ENCODE peak calls at places on chromosomes 2 and 18, in seven cellular contexts. U is SK-N-SH, S is GM23338, C is transverse colon, J is K562, T is GM12878, F is Panc1. G is an unnamed sample. For H3K4me1, the result is how much of the 10 kb centered on the place peaks cover.

GRCh38 chr18:61606759-61607158 is 273.5 kb downstream of the CDH20 start:
- DNase-seq in U (no peak), S (peak), C (peak), J (no peak), T (no peak), F (peak), G (peak)

GRCh38 chr2:57890462-57890861 is 156.1 kb upstream of the VRK2 start:
- DNase-seq in U (no peak), S (no peak), C (no peak), J (no peak), T (no peak), F (no peak), G (no peak)

GRCh38 chr2:51344886-51345285 is 313.0 kb upstream of the NRXN1 start:
- DNase-seq in U (no peak), S (no peak), C (no peak), J (no peak), T (no peak), F (no peak), G (no peak)

GRCh38 chr2:233404227-233404626 is 49.9 kb downstream of the DGKD start:
- DNase-seq in U (no peak), S (peak), C (peak), J (peak), T (no peak), F (no peak), G (peak)

GRCh38 chr2:124542932-124543640 is 518.0 kb downstream of the CNTNAP5 start:
- DNase-seq in U (no peak), S (no peak), C (no peak), J (no peak), T (no peak), F (no peak), G (no peak)

GRCh38 chr2:204116154-204116792 is 179.7 kb downstream of the ICOS start:
- DNase-seq in U (no peak), S (no peak), C (no peak), J (no peak), T (no peak), F (no peak), G (no peak)

GRCh38 chr2:148721520-148721931 is 77.0 kb downstream of the EPC2 start:
- DNase-seq in U (no peak), S (no peak), C (no peak), J (no peak), T (no peak), F (no peak), G (no peak)

GRCh38 chr2:68714866-68715265 is 19.7 kb upstream of the ARHGAP25 start:
- DNase-seq in U (no peak), S (no peak), C (peak), J (no peak), T (peak), F (no peak), G (peak)

GRCh38 chr2:136765736-136766323 is 485 bp downstream of the THSD7B start:
- DNase-seq in U (peak), S (peak), C (no peak), J (no peak), T (no peak), F (no peak), G (no peak)

GRCh38 chr18:58287626-58288289 is 243.7 kb downstream of the NEDD4L start:
- DNase-seq in U (no peak), S (no peak), C (peak), J (no peak), T (no peak), F (no peak), G (peak)

GRCh38 chr2:75133621-75134020 is 65.7 kb downstream of the TACR1 start:
- DNase-seq in U (no peak), S (no peak), C (no peak), J (no peak), T (no peak), F (no peak), G (no peak)

GRCh38 chr2:75134802-75135201 is 64.5 kb downstream of the TACR1 start:
- DNase-seq in U (no peak), S (no peak), C (no peak), J (no peak), T (no peak), F (no peak), G (no peak)

GRCh38 chr2:75136001-75136400 is 63.3 kb downstream of the TACR1 start:
- DNase-seq in U (no peak), S (no peak), C (no peak), J (no peak), T (no peak), F (no peak), G (no peak)

GRCh38 chr2:75130171-75130570 is 69.1 kb downstream of the TACR1 start:
- DNase-seq in U (peak), S (peak), C (no peak), J (no peak), T (no peak), F (no peak), G (no peak)
- TF ChIP-seq CTCF in U (no peak), S (peak), C (no peak), J (no peak), T (peak), F (no peak), G (no peak)

GRCh38 chr2:196286821-196287220 is 115.4 kb upstream of the STK17B start:
- DNase-seq in U (no peak), S (no peak), C (no peak), J (no peak), T (no peak), F (no peak), G (no peak)

GRCh38 chr2:196290149-196290548 is 118.8 kb upstream of the STK17B start:
- DNase-seq in U (no peak), S (no peak), C (no peak), J (no peak), T (no peak), F (no peak), G (no peak)

GRCh38 chr2:196287541-196287940 is 116.2 kb upstream of the STK17B start:
- DNase-seq in U (no peak), S (no peak), C (no peak), J (no peak), T (no peak), F (no peak), G (no peak)

GRCh38 chr2:196289000-196289399 is 117.6 kb upstream of the STK17B start:
- DNase-seq in U (no peak), S (no peak), C (no peak), J (no peak), T (no peak), F (no peak), G (no peak)

GRCh38 chr2:196287977-196288538 is 116.7 kb upstream of the STK17B start:
- DNase-seq in U (no peak), S (no peak), C (no peak), J (no peak), T (no peak), F (no peak), G (no peak)
- H3K4me1 ChIP-seq in U (under half), S (under half), C (under half), J (under half), T (under half), F (under half), G (under half)

DNA sequence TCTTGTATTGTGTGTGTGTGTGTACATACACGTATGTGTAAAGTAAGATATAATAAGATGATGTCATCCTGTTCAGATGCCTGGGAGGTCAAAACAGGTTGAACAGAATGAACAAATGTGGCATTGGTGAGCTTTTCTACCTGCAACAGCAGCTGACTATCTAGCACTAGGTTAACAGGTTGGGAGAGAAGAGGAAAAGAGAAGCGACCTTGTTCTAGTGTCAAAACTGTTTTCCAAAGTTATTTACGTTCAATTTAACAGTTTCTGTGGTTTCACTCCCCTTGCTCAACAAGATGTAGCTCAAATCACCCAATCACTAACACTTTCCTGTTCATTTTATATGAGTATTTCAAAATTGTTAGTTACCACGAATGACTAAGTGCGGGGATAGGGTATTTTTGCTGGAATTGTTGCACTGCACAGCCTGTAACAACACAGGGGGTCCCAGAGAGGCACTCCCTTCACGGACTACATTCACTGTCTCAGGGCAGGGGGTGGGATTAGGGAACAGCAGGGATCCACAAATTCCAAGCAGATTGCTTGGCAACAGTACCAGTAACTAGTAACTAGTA is 67.5 kb upstream of the DTNB start:
- DNase-seq in U (no peak), S (peak), C (no peak), J (no peak), T (no peak), F (no peak), G (no peak)
- TF ChIP-seq POLR2AphosphoS5 in U (no peak), S (no peak), C (no peak), J (no peak), T (no peak), F (no peak), G (no peak)

GRCh38 chr18:33833847-33834246 is 255.8 kb downstream of the ASXL3 start:
- DNase-seq in U (no peak), S (no peak), C (no peak), J (no peak), T (no peak), F (no peak), G (no peak)
- TF ChIP-seq CTCF in U (no peak), S (peak), C (no peak), J (no peak), T (no peak), F (no peak), G (no peak)

GRCh38 chr2:128304715-128305554 is 13.7 kb downstream of the HS6ST1 start:
- DNase-seq in U (no peak), S (peak), C (peak), J (no peak), T (no peak), F (no peak), G (peak)
- H3K4me1 ChIP-seq in U (under half), S (under half), C (half or more), J (under half), T (under half), F (under half), G (half or more)

GRCh38 chr2:127651987-127652550 is 6.1 kb downstream of the GPR17 start:
- DNase-seq in U (peak), S (no peak), C (peak), J (no peak), T (no peak), F (no peak), G (no peak)
- TF ChIP-seq POLR2AphosphoS5 in U (no peak), S (no peak), C (peak), J (no peak), T (no peak), F (no peak), G (peak)

DNA sequence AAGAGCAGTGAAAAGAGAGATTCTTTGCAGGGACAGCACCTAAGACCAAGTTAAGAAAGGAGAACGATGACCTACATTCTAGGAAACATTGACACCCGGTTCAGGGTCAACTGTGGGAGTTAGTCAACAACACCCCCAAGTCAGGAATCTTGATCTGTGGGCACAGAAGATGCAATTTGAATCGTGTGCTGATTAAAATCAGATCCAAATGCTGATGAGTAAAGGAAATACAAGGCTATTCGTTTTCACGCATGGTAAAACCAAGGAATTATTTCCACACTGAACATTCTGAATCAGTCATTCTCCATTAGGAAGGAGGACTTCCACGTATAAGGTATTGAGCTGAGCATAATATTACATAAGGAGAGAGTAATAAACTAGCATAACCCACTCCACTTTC is 124.2 kb downstream of the COPS8 start:
- DNase-seq in U (no peak), S (no peak), C (no peak), J (no peak), T (no peak), F (no peak), G (no peak)
- TF ChIP-seq CTCF in U (no peak), S (no peak), C (no peak), J (no peak), T (no peak), F (no peak), G (no peak)

DNA sequence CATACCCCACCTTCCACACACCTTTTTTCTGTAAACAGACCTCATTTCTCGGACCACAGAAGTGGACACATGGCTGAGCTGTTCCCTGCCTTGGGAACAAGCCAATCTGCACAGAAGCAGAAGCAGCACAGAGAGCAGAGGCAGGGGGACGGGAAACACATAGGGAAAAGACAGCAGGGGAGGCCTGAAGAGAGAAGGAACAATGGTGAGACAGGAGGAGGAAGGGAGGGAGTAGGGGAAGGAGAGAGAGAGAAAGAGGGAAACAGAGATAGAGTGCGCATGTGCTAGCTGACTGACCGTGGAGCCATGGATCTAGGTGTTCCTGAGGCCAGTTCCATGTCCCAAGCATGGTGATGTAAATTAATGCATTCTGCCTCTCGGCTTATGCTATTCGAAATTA is 119.7 kb downstream of the NOL10 start:
- DNase-seq in U (no peak), S (no peak), C (no peak), J (no peak), T (no peak), F (no peak), G (no peak)
- H3K4me1 ChIP-seq in U (under half), S (under half), C (under half), J (under half), T (under half), F (under half), G (under half)

GRCh38 chr2:21633015-21633414 is 509.2 kb downstream of the TDRD15 start:
- DNase-seq in U (no peak), S (no peak), C (no peak), J (no peak), T (no peak), F (no peak), G (no peak)

GRCh38 chr2:21633531-21634310 is 510.0 kb downstream of the TDRD15 start:
- DNase-seq in U (peak), S (peak), C (no peak), J (no peak), T (no peak), F (no peak), G (no peak)

DNA sequence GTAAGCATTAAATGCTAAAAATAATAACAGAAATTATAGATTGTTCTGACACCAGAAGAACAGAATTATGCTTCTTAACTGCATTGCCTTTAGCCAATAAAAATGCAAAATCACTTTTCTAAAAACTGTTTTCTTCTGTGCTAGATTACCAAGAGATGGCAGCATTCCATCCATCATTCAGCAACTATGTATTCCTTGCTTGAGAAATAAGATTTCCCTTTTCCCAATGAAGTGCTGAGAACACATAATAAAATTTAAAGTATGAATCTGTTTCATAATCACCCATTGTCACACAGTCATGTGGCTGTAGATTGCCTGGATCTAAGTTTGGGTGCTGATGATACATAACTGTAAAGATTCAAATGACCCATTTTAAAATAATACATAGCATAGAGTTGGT is 504.2 kb downstream of the TDRD15 start:
- DNase-seq in U (no peak), S (no peak), C (no peak), J (no peak), T (no peak), F (no peak), G (no peak)
- TF ChIP-seq POLR2AphosphoS5 in U (no peak), S (no peak), C (no peak), J (no peak), T (no peak), F (no peak), G (no peak)